ENCODE peak calls at places on chromosomes 7 and 10, in seven cellular contexts. W, Y, L, U, A, V and T are unnamed samples.

GRCh38 chr7:31948041-31948440 is 122.2 kb downstream of the PDE1C start:
- DNase-seq in W (no peak), Y (no peak), L (no peak), U (peak; percentile 87), A (no peak), V (no peak), T (no peak)

GRCh38 chr10:60990663-60991062 is 46.7 kb upstream of the RHOBTB1 start:
- DNase-seq in W (no peak), Y (no peak), L (no peak), U (no peak), A (no peak), V (no peak), T (no peak)

GRCh38 chr7:57178768-57179139 is 46.5 kb upstream of the ZNF479 start:
- DNase-seq in W (no peak), Y (no peak), L (no peak), U (no peak), A (no peak), V (no peak), T (no peak)

GRCh38 chr7:139358541-139359365 is 941 bp upstream of the LUC7L2 start:
- DNase-seq in W (peak; percentile 12), Y (no peak), L (no peak), U (peak; percentile 82), A (no peak), V (peak; percentile 62), T (no peak)

GRCh38 chr7:130595986-130596385 is 72.6 kb downstream of the COPG2 start:
- DNase-seq in W (no peak), Y (no peak), L (no peak), U (no peak), A (no peak), V (no peak), T (no peak)

GRCh38 chr7:139739863-139740597 is 37.8 kb downstream of the HIPK2 start:
- DNase-seq in W (peak; percentile 33), Y (peak; percentile 73), L (peak; percentile 87), U (no peak), A (peak; percentile 33), V (peak; percentile 77), T (no peak)

GRCh38 chr10:44716470-44716869 is 194.7 kb upstream of the TMEM72 start:
- DNase-seq in W (no peak), Y (no peak), L (no peak), U (no peak), A (no peak), V (no peak), T (no peak)

GRCh38 chr7:70486977-70487376 is 645.0 kb upstream of the GALNT17 start:
- DNase-seq in W (no peak), Y (no peak), L (no peak), U (no peak), A (no peak), V (no peak), T (no peak)

GRCh38 chr7:4962872-4963775 is 4.1 kb upstream of the MMD2 start:
- DNase-seq in W (no peak), Y (no peak), L (no peak), U (no peak), A (no peak), V (no peak), T (no peak)

GRCh38 chr7:23246540-23246939 is at the start of gene GPNMB:
- DNase-seq in W (no peak), Y (no peak), L (no peak), U (no peak), A (no peak), V (no peak), T (no peak)